ENCODE peak calls at places on chromosomes 6 and 20, in nine cellular contexts. Y, R, X, J, I, N, K, D and C are unnamed samples.

GRCh38 chr6:41779336-41779735 is 364 bp downstream of the FRS3 start:
- ATAC-seq in D (no peak), J (no peak), R (no peak), X (no peak), K (no peak), N (no peak), Y (no peak), I (no peak), C (no peak)

GRCh38 chr20:33209789-33210188 is 7.4 kb upstream of the BPIFA3 start:
- ATAC-seq in X (no peak), J (peak; percentile 82), K (peak; percentile 72), Y (peak; percentile 70), N (peak; percentile 60), D (peak; percentile 69), R (no peak), I (peak; percentile 65), C (no peak)

GRCh38 chr20:50358959-50359358 is 151.2 kb upstream of the PTPN1 start:
- ATAC-seq in Y (no peak), X (no peak), K (no peak), D (no peak), N (no peak), R (no peak), I (no peak), J (no peak), C (no peak)

GRCh38 chr6:36241728-36242127 is 28.1 kb upstream of the PNPLA1 start:
- ATAC-seq in N (no peak), R (peak; percentile 74), X (no peak), Y (no peak), I (no peak), J (no peak), D (no peak), K (no peak), C (peak; percentile 87)

GRCh38 chr6:105263685-105264298 is 84.0 kb upstream of the POPDC3 start:
- ATAC-seq in N (no peak), Y (no peak), I (peak; percentile 31), J (peak; percentile 72), R (no peak), D (no peak), K (no peak), X (no peak), C (peak; percentile 48)

GRCh38 chr6:77462359-77463307 is 658 bp downstream of the HTR1B start:
- ATAC-seq in I (no peak), X (no peak), N (no peak), R (no peak), D (no peak), J (no peak), K (no peak), Y (no peak), C (no peak)

GRCh38 chr20:62805711-62806382 is 1.2 kb downstream of the OGFR start:
- ATAC-seq in Y (no peak), I (peak; percentile 14), K (peak; percentile 2), J (peak; percentile 40), R (no peak), X (no peak), D (peak; percentile 10), N (peak; percentile 5), C (no peak)

GRCh38 chr20:50482396-50482890 is 27.7 kb upstream of the PTPN1 start:
- ATAC-seq in D (no peak), J (no peak), I (no peak), R (no peak), N (no peak), Y (no peak), K (no peak), X (no peak), C (no peak)

GRCh38 chr6:105209950-105210706 is 30.3 kb upstream of the POPDC3 start:
- ATAC-seq in I (no peak), N (no peak), K (peak; percentile 73), Y (no peak), R (no peak), D (no peak), J (no peak), X (no peak), C (no peak)

GRCh38 chr20:40274912-40275654 is 414.0 kb downstream of the MAFB start:
- ATAC-seq in D (no peak), J (no peak), X (no peak), K (no peak), I (no peak), R (no peak), N (no peak), Y (no peak), C (no peak)

GRCh38 chr6:152091201-152091600 is 283.7 kb downstream of the ESR1 start:
- ATAC-seq in Y (no peak), N (no peak), D (no peak), X (no peak), I (no peak), K (peak; percentile 47), J (no peak), R (no peak), C (no peak)

GRCh38 chr6:168554898-168555617 is 114.1 kb downstream of the SMOC2 start:
- ATAC-seq in J (no peak), I (no peak), R (no peak), D (no peak), N (no peak), K (peak; percentile 35), X (no peak), Y (no peak), C (no peak)

GRCh38 chr6:15672291-15672690 is 9.5 kb upstream of the DTNBP1 start:
- ATAC-seq in N (peak; percentile 61), J (peak; percentile 61), D (no peak), I (no peak), K (no peak), R (no peak), X (no peak), Y (no peak), C (no peak)

GRCh38 chr6:146149770-146150169 is 120.9 kb downstream of the GRM1 start:
- ATAC-seq in X (no peak), K (no peak), Y (no peak), D (no peak), N (no peak), J (no peak), I (no peak), R (no peak), C (no peak)

GRCh38 chr6:36660771-36661471 is 17.6 kb upstream of the CDKN1A start:
- ATAC-seq in N (peak; percentile 53), D (peak; percentile 85), J (peak; percentile 91), K (peak; percentile 89), Y (peak; percentile 90), R (no peak), I (peak; percentile 86), X (no peak), C (no peak)

GRCh38 chr6:79984261-79984660 is 20.2 kb upstream of the TTK start:
- ATAC-seq in R (no peak), K (no peak), X (peak; percentile 58), D (peak; percentile 36), N (peak; percentile 98), Y (no peak), J (no peak), I (no peak), C (no peak)

GRCh38 chr20:50713677-50714101 is 17.7 kb upstream of the PARD6B start:
- ATAC-seq in X (no peak), I (peak; percentile 63), K (peak; percentile 65), R (no peak), Y (peak; percentile 57), J (no peak), D (peak; percentile 51), N (no peak), C (no peak)

GRCh38 chr20:3738109-3739053 is 5.9 kb downstream of the HSPA12B start:
- ATAC-seq in R (no peak), X (no peak), I (no peak), N (no peak), K (no peak), J (no peak), D (no peak), Y (no peak), C (no peak)

GRCh38 chr6:166419717-166420116 is 37.0 kb upstream of the MPC1 start:
- ATAC-seq in Y (no peak), D (no peak), K (no peak), J (no peak), N (no peak), X (no peak), I (no peak), R (no peak), C (no peak)

GRCh38 chr20:10805764-10806163 is 132.0 kb upstream of the JAG1 start:
- ATAC-seq in K (peak; percentile 50), X (no peak), D (no peak), J (no peak), N (no peak), R (no peak), Y (peak; percentile 59), I (peak; percentile 43), C (no peak)

GRCh38 chr6:71287926-71288227 is 734 bp upstream of the OGFRL1 start:
- ATAC-seq in R (no peak), J (no peak), X (no peak), I (peak; percentile 1), K (peak; percentile 8), D (no peak), Y (peak; percentile 12), N (no peak), C (no peak)

GRCh38 chr6:52286798-52287432 is 2.4 kb upstream of the MCM3 start:
- ATAC-seq in K (no peak), J (no peak), R (no peak), Y (no peak), N (no peak), X (no peak), I (no peak), D (no peak), C (no peak)

GRCh38 chr6:136525586-136526195 is 24.5 kb downstream of the MAP7 start:
- ATAC-seq in R (no peak), I (no peak), J (no peak), D (no peak), N (peak; percentile 33), X (no peak), K (no peak), Y (no peak), C (no peak)

GRCh38 chr6:21856844-21857243 is 263.3 kb downstream of the SOX4 start:
- ATAC-seq in X (no peak), K (no peak), N (peak; percentile 79), D (no peak), J (no peak), Y (no peak), I (peak; percentile 39), R (no peak), C (no peak)

GRCh38 chr20:62950741-62951140 is 1.8 kb upstream of the SLC17A9 start:
- ATAC-seq in N (no peak), D (no peak), I (no peak), K (no peak), Y (no peak), R (no peak), X (no peak), J (no peak), C (no peak)

GRCh38 chr6:36962874-36963273 is 8.3 kb downstream of the PI16 start:
- ATAC-seq in N (peak; percentile 17), D (peak; percentile 50), X (peak; percentile 74), J (peak; percentile 27), I (peak; percentile 20), Y (peak; percentile 6), K (peak; percentile 18), R (peak; percentile 80), C (peak; percentile 68)

GRCh38 chr6:3862038-3862437 is 12.9 kb downstream of the FAM50B start:
- ATAC-seq in Y (no peak), N (no peak), D (no peak), X (no peak), I (no peak), J (no peak), K (no peak), R (no peak), C (no peak)